ENCODE peak calls at places on chromosomes 5 and 9, in ten cellular contexts. N is ovary, Z is stomach, B is transverse colon, F is upper lobe of left lung, V is K562, W is tibial nerve, M is esophagus muscularis mucosa, S is SK-N-SH, Q is suprapubic skin. C is an unnamed sample.

GRCh38 chr5:67003906-67004729 is 192.5 kb downstream of the CD180 start:
- DNase-seq in N (peak), Z (peak), B (peak), F (peak), V (peak), W (peak), M (peak), S (peak), Q (peak), C (peak)

GRCh38 chr9:128007566-128008138 is 26.9 kb upstream of the EEIG1 start:
- DNase-seq in N (no peak), Z (peak), B (peak), F (no peak), V (peak), W (peak), M (no peak), S (peak), Q (peak), C (peak)

GRCh38 chr9:83119873-83120272 is 56.9 kb upstream of the RASEF start:
- DNase-seq in N (no peak), Z (no peak), B (no peak), F (no peak), V (no peak), W (no peak), M (no peak), S (no peak), Q (no peak), C (no peak)

GRCh38 chr5:62333250-62333800 is 27.3 kb downstream of the KIF2A start:
- DNase-seq in N (no peak), Z (no peak), B (no peak), F (no peak), V (no peak), W (no peak), M (no peak), S (no peak), Q (no peak), C (no peak)

GRCh38 chr9:97470076-97470475 is 31.4 kb upstream of the TMOD1 start:
- DNase-seq in N (no peak), Z (no peak), B (no peak), F (no peak), V (no peak), W (no peak), M (no peak), S (peak), Q (no peak), C (no peak)

GRCh38 chr9:68500457-68501158 is 40.1 kb downstream of the TMEM252 start:
- DNase-seq in N (no peak), Z (no peak), B (no peak), F (no peak), V (no peak), W (no peak), M (no peak), S (no peak), Q (no peak), C (peak)

GRCh38 chr5:122170630-122171029 is 41.3 kb downstream of the ZNF474 start:
- DNase-seq in N (no peak), Z (no peak), B (no peak), F (no peak), V (peak), W (no peak), M (no peak), S (no peak), Q (no peak), C (no peak)

GRCh38 chr5:155087036-155087435 is 73.5 kb downstream of the KIF4B start:
- DNase-seq in N (no peak), Z (no peak), B (no peak), F (no peak), V (no peak), W (no peak), M (no peak), S (no peak), Q (no peak), C (no peak)

GRCh38 chr9:87592554-87593394 is 95.1 kb downstream of the DAPK1 start:
- DNase-seq in N (peak), Z (peak), B (peak), F (peak), V (peak), W (peak), M (no peak), S (no peak), Q (peak), C (no peak)

GRCh38 chr5:111800351-111800750 is 43.4 kb upstream of the NREP start:
- DNase-seq in N (no peak), Z (no peak), B (no peak), F (no peak), V (no peak), W (no peak), M (no peak), S (no peak), Q (no peak), C (no peak)

GRCh38 chr5:107794731-107795130 is 124.0 kb upstream of the EFNA5 start:
- DNase-seq in N (no peak), Z (no peak), B (no peak), F (no peak), V (no peak), W (no peak), M (no peak), S (no peak), Q (no peak), C (no peak)

GRCh38 chr5:173327084-173327947 is 898 bp downstream of the STC2 start:
- DNase-seq in N (no peak), Z (no peak), B (no peak), F (peak), V (peak), W (no peak), M (no peak), S (peak), Q (no peak), C (peak)

GRCh38 chr9:124420991-124421543 is 5.8 kb upstream of the PSMB7 start:
- DNase-seq in N (no peak), Z (no peak), B (no peak), F (no peak), V (no peak), W (no peak), M (no peak), S (no peak), Q (no peak), C (no peak)

GRCh38 chr9:110076894-110077725 is 130.8 kb downstream of the C9orf152 start:
- DNase-seq in N (no peak), Z (no peak), B (no peak), F (no peak), V (no peak), W (no peak), M (no peak), S (no peak), Q (no peak), C (no peak)

GRCh38 chr5:138869763-138870500 is 5.2 kb downstream of the LRRTM2 start:
- DNase-seq in N (no peak), Z (no peak), B (no peak), F (no peak), V (no peak), W (no peak), M (no peak), S (no peak), Q (no peak), C (no peak)

GRCh38 chr9:134650431-134651190 is 9.0 kb downstream of the COL5A1 start:
- DNase-seq in N (peak), Z (no peak), B (no peak), F (no peak), V (no peak), W (no peak), M (no peak), S (no peak), Q (no peak), C (no peak)

GRCh38 chr5:43192558-43193170 is 639 bp downstream of the NIM1K start:
- DNase-seq in N (peak), Z (no peak), B (peak), F (peak), V (no peak), W (peak), M (no peak), S (peak), Q (peak), C (no peak)

GRCh38 chr5:80284720-80285119 is 28.9 kb upstream of the SERINC5 start:
- DNase-seq in N (no peak), Z (no peak), B (no peak), F (no peak), V (no peak), W (no peak), M (no peak), S (no peak), Q (no peak), C (no peak)

GRCh38 chr9:69461488-69461887 is 136.5 kb downstream of the ENTREP1 start:
- DNase-seq in N (no peak), Z (no peak), B (no peak), F (no peak), V (no peak), W (no peak), M (no peak), S (no peak), Q (no peak), C (no peak)

GRCh38 chr5:128464596-128464995 is 73.4 kb downstream of the FBN2 start:
- DNase-seq in N (no peak), Z (no peak), B (no peak), F (peak), V (no peak), W (no peak), M (no peak), S (no peak), Q (no peak), C (no peak)
- TF ChIP-seq EP300 in N (no peak), Z (no peak), B (no peak), F (no peak), V (no peak), W (no peak), M (no peak), S (no peak), Q (no peak), C (no peak)

GRCh38 chr9:8234286-8234819 is 434.8 kb upstream of the DMAC1 start:
- DNase-seq in N (no peak), Z (no peak), B (no peak), F (no peak), V (no peak), W (no peak), M (no peak), S (no peak), Q (no peak), C (no peak)
- H3K4me3 ChIP-seq in N (no peak), Z (no peak), B (no peak), F (no peak), V (no peak), W (no peak), M (no peak), S (no peak), Q (no peak), C (no peak)

DNA sequence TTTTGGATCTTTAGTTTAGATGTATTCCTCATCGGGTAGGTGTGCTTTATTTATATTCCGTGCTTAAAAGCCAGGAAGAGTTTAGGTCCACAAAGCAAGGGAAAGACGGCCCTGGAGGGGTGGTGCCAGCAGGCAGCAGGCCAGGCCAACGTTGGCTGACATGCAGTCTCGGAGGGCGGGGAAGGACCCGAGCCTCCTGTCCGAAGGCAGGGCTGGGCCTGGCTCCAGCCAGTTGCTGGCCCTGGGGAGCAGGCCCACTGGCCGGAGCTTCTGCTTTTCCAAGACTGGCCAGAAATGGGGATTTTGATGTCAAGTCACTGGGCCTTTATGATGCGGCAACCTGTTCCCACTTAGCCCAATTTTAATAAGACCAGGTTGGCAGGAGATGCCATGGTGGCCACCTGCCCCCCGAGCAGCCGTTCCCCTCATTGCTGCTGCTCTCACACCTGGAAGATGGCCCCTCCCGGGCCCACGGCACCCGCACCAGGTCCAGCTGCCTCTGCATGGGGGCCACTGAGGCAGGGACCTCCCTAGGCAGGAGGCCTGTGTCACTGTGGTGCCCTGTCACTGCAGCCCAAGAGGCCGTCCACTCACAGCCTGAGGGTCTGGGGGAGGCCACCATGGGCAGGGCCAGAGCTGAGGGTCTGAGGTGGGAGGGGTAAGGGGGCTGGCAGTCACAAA is 23.2 kb downstream of the LPCAT1 start:
- DNase-seq in N (peak), Z (peak), B (peak), F (peak), V (no peak), W (no peak), M (no peak), S (no peak), Q (no peak), C (no peak)
- TF ChIP-seq EP300 in N (no peak), Z (no peak), B (no peak), F (no peak), V (no peak), W (no peak), M (no peak), S (no peak), Q (no peak), C (no peak)

DNA sequence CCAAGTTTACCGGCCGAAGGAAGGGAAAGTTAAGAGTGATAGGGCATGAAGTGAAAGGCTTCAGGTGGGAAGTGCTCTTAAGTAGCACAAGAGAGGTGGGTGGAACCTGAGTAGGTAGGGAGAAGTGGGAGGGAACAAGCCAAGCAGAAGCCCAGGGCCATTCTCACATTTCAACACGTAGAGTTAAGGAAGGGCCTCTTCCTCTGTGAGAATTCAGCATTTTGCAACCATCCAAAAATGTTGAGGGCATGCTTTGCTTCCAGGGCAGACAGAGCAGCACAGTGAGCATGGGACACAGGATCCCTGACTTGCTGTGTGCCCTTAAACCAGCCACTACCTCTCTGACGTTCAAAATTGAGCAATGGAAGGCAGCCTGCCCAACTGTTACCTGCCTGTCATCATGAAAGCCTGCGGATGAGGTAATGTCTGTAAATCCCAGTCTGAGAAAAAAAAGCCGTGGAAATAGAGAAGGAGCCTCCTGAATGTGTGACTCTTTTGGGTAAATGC is 3.3 kb downstream of the CYFIP2 start:
- DNase-seq in N (no peak), Z (no peak), B (no peak), F (no peak), V (no peak), W (no peak), M (no peak), S (no peak), Q (no peak), C (no peak)
- H3K4me3 ChIP-seq in N (no peak), Z (no peak), B (no peak), F (peak), V (no peak), W (no peak), M (no peak), S (no peak), Q (no peak), C (no peak)

GRCh38 chr5:14669975-14670374 is 5.5 kb downstream of the OTULIN start:
- DNase-seq in N (no peak), Z (no peak), B (no peak), F (no peak), V (no peak), W (no peak), M (no peak), S (no peak), Q (no peak), C (no peak)

GRCh38 chr5:14672082-14672481 is 7.6 kb downstream of the OTULIN start:
- DNase-seq in N (no peak), Z (no peak), B (no peak), F (no peak), V (no peak), W (no peak), M (no peak), S (no peak), Q (no peak), C (no peak)

GRCh38 chr5:14669415-14669814 is 4.9 kb downstream of the OTULIN start:
- DNase-seq in N (no peak), Z (no peak), B (no peak), F (no peak), V (no peak), W (no peak), M (no peak), S (no peak), Q (no peak), C (no peak)

GRCh38 chr5:14672508-14673394 is 8.2 kb downstream of the OTULIN start:
- DNase-seq in N (no peak), Z (no peak), B (no peak), F (no peak), V (no peak), W (no peak), M (no peak), S (no peak), Q (no peak), C (no peak)

GRCh38 chr5:14671414-14671813 is 6.9 kb downstream of the OTULIN start:
- DNase-seq in N (no peak), Z (no peak), B (no peak), F (no peak), V (no peak), W (no peak), M (no peak), S (no peak), Q (no peak), C (no peak)
- TF ChIP-seq EP300 in N (no peak), Z (no peak), B (no peak), F (no peak), V (no peak), W (no peak), M (no peak), S (no peak), Q (no peak), C (no peak)